ENCODE peak calls at places on chromosomes 2 and 18, in ten cellular contexts. U is sigmoid colon, X is H54, O is prostate gland, N is body of pancreas, M is erythroblast, H is uterus, R is ovary, B is GM12892, I is stomach. F is an unnamed sample.

GRCh38 chr2:231128541-231128940 is 3.7 kb upstream of the HTR2B start:
- DNase-seq in U (no peak), X (no peak), O (no peak), N (no peak), M (no peak), H (no peak), R (no peak), B (no peak), I (no peak), F (no peak)

GRCh38 chr2:29662841-29663240 is 258.5 kb downstream of the ALK start:
- DNase-seq in U (no peak), X (no peak), O (no peak), N (no peak), M (no peak), H (no peak), R (no peak), B (no peak), I (no peak), F (no peak)

GRCh38 chr2:121694398-121695178 is 42.1 kb downstream of the NIFK start:
- DNase-seq in U (peak), X (peak), O (no peak), N (no peak), M (no peak), H (no peak), R (no peak), B (no peak), I (no peak), F (peak)

GRCh38 chr2:198471291-198471690 is 666.9 kb downstream of the PLCL1 start:
- DNase-seq in U (no peak), X (no peak), O (no peak), N (no peak), M (no peak), H (no peak), R (no peak), B (no peak), I (no peak), F (no peak)

GRCh38 chr18:10329116-10329515 is 125.3 kb upstream of the APCDD1 start:
- DNase-seq in U (no peak), X (no peak), O (no peak), N (no peak), M (no peak), H (no peak), R (no peak), B (no peak), I (no peak), F (no peak)

GRCh38 chr18:42426496-42427015 is 471.5 kb downstream of the PIK3C3 start:
- DNase-seq in U (no peak), X (no peak), O (no peak), N (no peak), M (no peak), H (no peak), R (no peak), B (no peak), I (no peak), F (no peak)

GRCh38 chr2:67036446-67036845 is 360.7 kb upstream of the ETAA1 start:
- DNase-seq in U (no peak), X (no peak), O (no peak), N (no peak), M (no peak), H (no peak), R (no peak), B (no peak), I (no peak), F (no peak)

GRCh38 chr2:69088471-69088870 is 75.5 kb downstream of the ANTXR1 start:
- DNase-seq in U (no peak), X (no peak), O (no peak), N (no peak), M (no peak), H (no peak), R (no peak), B (no peak), I (no peak), F (no peak)

GRCh38 chr2:18492721-18493120 is 67.7 kb downstream of the RDH14 start:
- DNase-seq in U (no peak), X (no peak), O (no peak), N (no peak), M (no peak), H (no peak), R (no peak), B (no peak), I (no peak), F (no peak)

GRCh38 chr2:232636788-232637420 is 3.5 kb downstream of the EFHD1 start:
- DNase-seq in U (no peak), X (no peak), O (no peak), N (no peak), M (no peak), H (no peak), R (no peak), B (no peak), I (no peak), F (no peak)

GRCh38 chr2:233848276-233848675 is 6.1 kb downstream of the HJURP start:
- DNase-seq in U (peak), X (no peak), O (no peak), N (no peak), M (no peak), H (no peak), R (no peak), B (no peak), I (no peak), F (no peak)

GRCh38 chr2:216774620-216775019 is 79.3 kb upstream of the IGFBP5 start:
- DNase-seq in U (no peak), X (peak), O (no peak), N (peak), M (peak), H (peak), R (no peak), B (no peak), I (no peak), F (peak)

GRCh38 chr2:226838758-226839555 is 3.1 kb downstream of the RHBDD1 start:
- DNase-seq in U (no peak), X (no peak), O (no peak), N (no peak), M (peak), H (no peak), R (no peak), B (no peak), I (no peak), F (peak)

DNA sequence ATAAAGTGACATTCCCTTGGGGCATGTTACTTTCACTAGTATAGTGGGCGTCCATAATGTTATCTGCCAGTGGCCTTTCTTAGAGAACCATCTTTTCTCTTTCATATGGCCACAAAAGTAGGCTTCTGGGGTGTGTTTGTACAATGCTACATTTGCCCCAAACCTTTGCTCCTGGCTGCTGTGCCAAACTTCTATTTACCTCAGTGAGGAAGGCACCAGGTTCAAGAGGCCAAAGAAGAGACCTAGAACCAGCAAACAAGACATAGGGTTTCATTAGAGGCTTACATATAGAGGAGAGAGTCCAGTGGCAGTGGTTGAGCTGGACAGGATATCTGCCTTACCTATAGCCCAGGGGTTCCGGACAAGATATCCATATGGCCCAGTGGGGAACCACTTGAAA is 48.5 kb downstream of the CPO start:
- DNase-seq in U (no peak), X (no peak), O (no peak), N (no peak), M (no peak), H (no peak), R (no peak), B (no peak), I (no peak), F (no peak)
- TF ChIP-seq POLR2A in U (no peak), X (no peak), O (no peak), N (no peak), M (no peak), H (no peak), R (no peak), B (no peak), I (no peak), F (no peak)

GRCh38 chr18:79684787-79685186 is 5.2 kb downstream of the CTDP1 start:
- DNase-seq in U (no peak), X (no peak), O (no peak), N (no peak), M (no peak), H (no peak), R (no peak), B (no peak), I (no peak), F (no peak)
- TF ChIP-seq POLR2A in U (no peak), X (no peak), O (no peak), N (no peak), M (no peak), H (no peak), R (no peak), B (no peak), I (no peak), F (no peak)

GRCh38 chr2:120224735-120225548 is 1.7 kb upstream of the TMEM185B start:
- DNase-seq in U (no peak), X (no peak), O (no peak), N (no peak), M (no peak), H (no peak), R (no peak), B (no peak), I (no peak), F (no peak)

GRCh38 chr2:120222186-120223033 is 790 bp downstream of the TMEM185B start:
- DNase-seq in U (no peak), X (no peak), O (no peak), N (no peak), M (no peak), H (no peak), R (peak), B (no peak), I (peak), F (no peak)

GRCh38 chr2:120221616-120222015 is 1.6 kb downstream of the TMEM185B start:
- DNase-seq in U (no peak), X (no peak), O (no peak), N (no peak), M (no peak), H (no peak), R (no peak), B (no peak), I (no peak), F (no peak)

GRCh38 chr2:120224256-120224655 is 1.1 kb upstream of the TMEM185B start:
- DNase-seq in U (no peak), X (no peak), O (no peak), N (no peak), M (no peak), H (no peak), R (no peak), B (no peak), I (no peak), F (no peak)

DNA sequence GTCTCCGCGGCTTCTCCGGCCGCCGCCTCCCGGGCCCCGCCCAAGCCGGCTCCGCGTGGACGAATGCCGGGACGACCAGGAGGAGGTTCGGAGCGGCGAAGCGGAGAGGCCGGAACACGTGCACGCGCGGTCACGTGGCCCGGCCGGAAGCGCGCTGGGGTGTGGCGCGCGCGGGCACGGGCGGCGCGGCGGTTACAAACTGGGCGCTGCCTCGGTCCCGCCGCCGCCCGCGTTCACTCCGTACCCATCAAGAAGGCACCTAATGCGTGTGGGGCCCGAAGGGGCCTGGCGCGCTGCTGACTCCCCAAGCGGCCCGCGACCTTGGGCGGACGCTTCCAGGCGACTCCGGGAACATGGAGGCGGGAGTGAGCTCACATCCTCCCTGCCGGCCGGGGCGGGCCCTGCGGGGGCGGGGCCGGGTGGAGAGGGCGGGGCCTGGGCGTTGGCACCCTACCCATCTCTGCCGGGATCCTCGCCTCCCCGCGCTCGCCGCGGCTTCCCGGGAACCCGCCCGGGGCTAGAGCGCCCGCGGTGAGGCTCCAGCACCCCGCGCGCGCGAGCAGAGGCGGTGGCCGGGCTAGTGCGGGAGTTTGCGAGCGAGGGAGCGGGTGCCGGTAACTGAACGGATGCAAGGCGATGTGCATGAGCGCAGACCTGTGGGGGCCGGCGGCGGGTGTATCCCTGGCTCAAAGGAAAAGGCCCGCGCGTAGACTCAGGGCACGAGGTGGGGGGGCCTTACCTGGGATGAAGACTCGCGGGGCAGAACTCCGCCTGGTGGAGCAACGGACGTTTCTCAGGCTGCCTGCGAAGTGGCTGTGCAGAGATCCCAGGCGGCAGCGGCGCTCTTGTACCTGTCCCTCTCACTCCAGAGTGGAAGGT is at the start of gene TMEM185B:
- DNase-seq in U (peak), X (peak), O (peak), N (peak), M (peak), H (peak), R (peak), B (peak), I (peak), F (peak)
- TF ChIP-seq POLR2A in U (peak), X (peak), O (peak), N (peak), M (peak), H (peak), R (no peak), B (peak), I (no peak), F (peak)

GRCh38 chr2:60880988-60881932 is at the start of gene REL:
- DNase-seq in U (peak), X (peak), O (peak), N (peak), M (peak), H (peak), R (peak), B (peak), I (peak), F (peak)
- TF ChIP-seq POLR2A in U (peak), X (peak), O (peak), N (peak), M (peak), H (peak), R (peak), B (peak), I (no peak), F (peak)

GRCh38 chr2:85355073-85355410 is 473 bp downstream of the ELMOD3 start:
- DNase-seq in U (no peak), X (no peak), O (no peak), N (no peak), M (no peak), H (no peak), R (peak), B (no peak), I (no peak), F (no peak)

GRCh38 chr2:85353876-85354285 is 447 bp downstream of the RETSAT start:
- DNase-seq in U (peak), X (peak), O (peak), N (peak), M (peak), H (peak), R (peak), B (no peak), I (peak), F (peak)

GRCh38 chr2:85355521-85355920 is 952 bp downstream of the ELMOD3 start:
- DNase-seq in U (no peak), X (no peak), O (no peak), N (no peak), M (peak), H (no peak), R (peak), B (no peak), I (no peak), F (no peak)

GRCh38 chr2:85356186-85356585 is 1.6 kb downstream of the ELMOD3 start:
- DNase-seq in U (no peak), X (no peak), O (no peak), N (no peak), M (no peak), H (no peak), R (no peak), B (no peak), I (no peak), F (no peak)

GRCh38 chr2:85354286-85355072 is at the start of the genes ELMOD3 and RETSAT:
- DNase-seq in U (peak), X (peak), O (peak), N (peak), M (peak), H (peak), R (peak), B (peak), I (peak), F (peak)
- TF ChIP-seq POLR2A in U (peak), X (peak), O (peak), N (peak), M (peak), H (peak), R (peak), B (peak), I (no peak), F (peak)

DNA sequence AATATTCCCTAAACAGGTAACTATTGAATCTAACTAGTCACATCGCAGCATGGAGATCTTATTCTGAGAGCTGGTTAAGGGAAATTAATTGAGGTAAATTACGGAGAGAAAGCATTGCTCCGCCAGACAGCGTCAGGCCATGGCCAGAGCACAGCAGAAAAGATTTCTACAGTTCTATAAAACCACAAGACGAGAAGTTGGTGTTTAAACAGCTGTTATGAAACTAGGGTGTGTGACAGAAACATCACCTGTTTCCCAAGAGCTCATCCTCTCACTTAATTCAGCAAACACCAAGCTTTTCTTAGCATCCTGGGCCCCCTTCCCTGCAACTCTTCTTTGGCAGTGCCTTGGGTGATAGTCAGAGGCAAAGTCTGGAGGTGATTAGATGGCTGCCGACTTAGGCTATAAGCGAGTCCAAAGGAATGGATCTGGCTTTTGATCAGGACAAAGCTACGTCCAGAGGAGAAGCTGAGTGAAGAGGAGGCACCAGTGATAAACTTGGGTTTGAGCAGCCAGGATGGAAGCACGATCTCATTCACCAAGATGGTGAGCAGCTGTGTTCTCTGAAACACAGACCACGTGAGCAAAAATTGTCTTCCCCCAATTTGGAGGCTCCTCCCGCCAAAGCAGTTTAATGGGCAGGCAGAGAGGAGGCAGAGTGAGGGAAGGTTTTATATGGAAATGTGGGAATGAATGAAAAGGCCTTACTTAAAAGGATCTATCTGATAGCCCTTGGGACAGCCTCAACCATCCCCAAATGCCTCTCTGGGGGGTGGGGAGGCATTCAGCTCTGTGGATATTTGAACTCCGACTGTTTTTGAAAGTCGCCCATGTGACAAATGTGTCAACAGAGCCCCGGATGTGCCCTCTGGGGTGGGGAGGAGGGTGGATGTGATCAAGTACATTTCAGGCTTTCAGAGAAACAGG is 57.8 kb downstream of the PKDCC start:
- DNase-seq in U (no peak), X (no peak), O (no peak), N (peak), M (no peak), H (no peak), R (no peak), B (no peak), I (peak), F (peak)
- TF ChIP-seq POLR2A in U (no peak), X (no peak), O (no peak), N (no peak), M (no peak), H (no peak), R (no peak), B (no peak), I (no peak), F (no peak)

DNA sequence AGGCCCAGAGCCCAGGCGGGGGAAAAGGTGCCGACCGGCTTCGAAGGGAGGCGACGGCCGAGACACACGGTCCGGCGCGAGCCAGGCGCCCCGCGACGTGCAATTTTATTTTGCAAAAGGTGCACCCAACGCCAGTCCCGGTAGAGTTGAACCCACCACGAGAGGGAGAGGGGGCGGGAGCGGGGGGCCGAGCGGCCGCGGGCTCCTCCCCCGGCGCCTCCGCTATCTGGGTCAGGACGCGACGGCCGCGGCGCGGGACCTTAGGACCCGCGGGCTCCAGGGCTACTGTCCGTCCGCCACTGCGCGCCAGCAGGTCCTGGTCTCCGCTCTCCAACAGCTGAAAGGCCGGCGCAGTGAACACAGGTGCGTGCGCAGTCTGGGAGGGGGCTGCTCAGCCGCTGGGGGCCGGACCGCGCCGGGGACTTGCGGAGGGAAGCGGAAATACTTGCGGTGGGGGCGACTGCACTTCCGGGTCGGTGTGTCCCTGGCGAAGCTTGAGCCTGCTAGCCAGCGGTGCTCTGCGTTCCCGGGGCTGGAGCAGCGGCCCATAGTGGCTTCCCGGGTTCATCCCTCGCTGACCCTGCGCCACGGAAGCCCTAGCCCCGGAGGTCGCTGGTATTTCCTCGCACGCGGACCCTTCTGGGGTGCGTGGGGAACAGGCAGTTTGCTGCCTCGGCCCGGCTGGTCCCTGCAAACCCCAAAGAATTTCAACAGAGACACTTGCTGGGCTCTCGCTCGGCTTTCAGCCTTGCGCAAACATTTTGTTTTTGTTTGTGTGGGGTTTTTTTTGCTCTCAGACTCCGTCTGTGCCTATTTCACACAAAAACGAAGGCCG is at the start of gene RMDN2:
- DNase-seq in U (peak), X (peak), O (peak), N (peak), M (peak), H (peak), R (peak), B (peak), I (peak), F (peak)
- TF ChIP-seq POLR2A in U (peak), X (peak), O (peak), N (peak), M (peak), H (peak), R (peak), B (peak), I (no peak), F (peak)

GRCh38 chr2:130342533-130343275 is at the start of gene IMP4:
- DNase-seq in U (peak), X (peak), O (peak), N (peak), M (peak), H (peak), R (peak), B (peak), I (peak), F (peak)
- TF ChIP-seq POLR2A in U (no peak), X (peak), O (peak), N (peak), M (peak), H (peak), R (peak), B (peak), I (no peak), F (no peak)